ENCODE peak calls at places on chromosomes 2 and 18, in ten cellular contexts. I is body of pancreas, Z is heart left ventricle, X is right lobe of liver, F is HepG2, K is K562, A is IMR-90, Y is HCT116, G is GM12878, V is A549. T is an unnamed sample.
A peak's percentile ranks its signal among the peaks of the same experiment; 100 is the strongest.

GRCh38 chr18:79699653-79700052 is 20.1 kb downstream of the CTDP1 start:
- ATAC-seq in V (no peak), X (no peak), G (no peak), K (no peak), F (no peak), Z (no peak), Y (no peak), I (no peak), A (no peak), T (no peak)

GRCh38 chr2:10810175-10811161 is 2.1 kb downstream of the PDIA6 start:
- ATAC-seq in G (peak; percentile 63), V (no peak), K (no peak), X (no peak), I (no peak), F (no peak), Y (no peak), Z (no peak), A (no peak), T (no peak)

GRCh38 chr2:61172671-61173070 is 10.7 kb downstream of the C2orf74 start:
- ATAC-seq in G (no peak), V (no peak), Y (no peak), X (no peak), I (no peak), Z (no peak), F (no peak), K (no peak), A (no peak), T (no peak)

GRCh38 chr2:230347659-230348305 is 20.8 kb downstream of the SP140L start:
- ATAC-seq in I (no peak), V (no peak), G (peak; percentile 87), K (peak; percentile 43), X (peak; percentile 59), F (peak; percentile 55), A (no peak), Y (no peak), Z (no peak), T (no peak)

GRCh38 chr2:54551123-54551756 is 95.1 kb downstream of the SPTBN1 start:
- ATAC-seq in K (no peak), V (no peak), I (peak; percentile 74), A (no peak), X (peak; percentile 35), Y (no peak), F (peak; percentile 12), G (peak; percentile 58), Z (no peak), T (no peak)

GRCh38 chr2:43764086-43764710 is 9.6 kb upstream of the DYNC2LI1 start:
- ATAC-seq in I (no peak), Z (no peak), G (no peak), Y (no peak), F (no peak), K (no peak), X (no peak), A (peak; percentile 69), V (no peak), T (no peak)

GRCh38 chr2:150526827-150527226 is 39.4 kb upstream of the RND3 start:
- ATAC-seq in I (no peak), G (no peak), Y (peak; percentile 65), A (peak; percentile 67), X (no peak), K (no peak), Z (no peak), F (no peak), V (peak; percentile 89), T (no peak)

GRCh38 chr18:21441670-21442069 is 158.8 kb downstream of the ESCO1 start:
- ATAC-seq in Y (no peak), Z (no peak), X (no peak), I (no peak), F (no peak), V (no peak), A (no peak), K (no peak), G (no peak), T (no peak)

GRCh38 chr2:64749446-64749845 is 95.7 kb upstream of the SERTAD2 start:
- ATAC-seq in Z (no peak), G (no peak), V (no peak), K (no peak), Y (no peak), X (no peak), I (no peak), F (no peak), A (no peak), T (no peak)

GRCh38 chr2:234708091-234708683 is 211.3 kb upstream of the ARL4C start:
- ATAC-seq in A (no peak), Y (no peak), V (no peak), K (no peak), I (no peak), Z (no peak), G (no peak), X (no peak), F (no peak), T (peak; percentile 43)

GRCh38 chr2:68435605-68436004 is 31.5 kb downstream of the FBXO48 start:
- ATAC-seq in V (no peak), F (no peak), K (no peak), I (no peak), Z (no peak), G (no peak), A (peak; percentile 11), X (no peak), Y (no peak), T (peak; percentile 44)

GRCh38 chr2:27375513-27376099 is 4.9 kb downstream of the ZNF513 start:
- ATAC-seq in Z (no peak), G (no peak), I (no peak), A (no peak), K (no peak), Y (no peak), F (no peak), X (no peak), V (no peak), T (no peak)

GRCh38 chr2:27372937-27373336 is 2.5 kb downstream of the SNX17 start:
- ATAC-seq in G (no peak), V (no peak), F (no peak), K (no peak), Z (no peak), Y (no peak), X (no peak), A (no peak), I (no peak), T (no peak)

GRCh38 chr2:27369471-27370025 is 590 bp downstream of the EIF2B4 start:
- ATAC-seq in A (peak; percentile 45), Z (no peak), Y (peak; percentile 43), G (no peak), I (peak; percentile 19), K (peak; percentile 35), V (peak; percentile 67), F (peak; percentile 59), X (peak; percentile 55), T (peak; percentile 29)

GRCh38 chr2:27370816-27371620 is 602 bp downstream of the SNX17 start:
- ATAC-seq in F (peak; percentile 53), Z (peak; percentile 15), X (peak; percentile 46), G (peak; percentile 58), K (peak; percentile 66), I (peak; percentile 25), A (peak; percentile 42), V (peak; percentile 64), Y (peak; percentile 44), T (peak; percentile 26)

DNA sequence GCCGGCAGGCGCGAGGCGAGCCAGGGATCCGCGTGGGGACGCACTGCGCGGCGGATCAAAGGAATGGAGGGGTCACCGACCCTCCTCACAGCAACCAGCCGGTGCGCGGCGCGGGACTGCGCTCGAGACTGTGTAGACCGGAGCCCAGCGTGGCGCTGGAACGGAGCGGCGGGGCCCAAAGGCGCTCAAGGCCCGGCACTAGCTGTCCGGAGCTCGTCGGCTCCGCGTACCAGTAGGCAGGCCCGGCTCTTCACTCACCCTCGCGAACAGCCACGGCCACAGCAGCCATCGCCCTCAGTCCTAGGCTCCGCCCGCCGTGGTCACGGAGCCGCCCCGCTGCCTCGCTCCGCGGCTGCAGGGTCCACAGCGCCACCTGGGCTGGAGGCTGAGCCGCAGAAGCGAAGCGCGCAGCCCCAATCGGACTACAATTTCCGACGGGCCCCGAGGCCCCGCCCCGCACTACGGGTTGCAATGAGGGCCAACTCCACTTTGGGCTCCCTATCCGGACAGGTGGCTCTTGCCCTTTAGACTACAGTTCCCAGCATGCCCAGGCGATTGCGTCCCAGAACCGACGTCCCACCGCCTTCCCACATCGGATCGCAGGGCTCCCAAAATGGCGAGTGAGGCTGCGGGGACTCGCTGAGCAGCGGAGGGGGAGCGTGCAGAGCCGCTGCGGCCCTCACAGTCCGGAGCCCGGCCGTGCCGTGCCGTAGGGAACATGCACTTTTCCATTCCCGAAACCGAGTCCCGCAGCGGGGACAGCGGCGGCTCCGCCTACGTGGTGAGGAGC is at the start of the genes EIF2B4 and SNX17:
- ATAC-seq in G (peak; percentile 92), A (peak; percentile 94), Y (peak; percentile 94), V (peak; percentile 94), X (peak; percentile 93), F (peak; percentile 89), Z (peak; percentile 96), I (peak; percentile 97), K (peak; percentile 96), T (peak; percentile 97)
- TF ChIP-seq POLR2A in G (peak; percentile 95), A (peak; percentile 80), Y (peak; percentile 77), V (peak; percentile 90), X (peak; percentile 78), F (no peak), Z (peak; percentile 62), I (peak; percentile 90), K (peak; percentile 88), T (peak; percentile 70)

GRCh38 chr2:42063383-42064171 is 15.8 kb downstream of the PKDCC start:
- ATAC-seq in X (no peak), A (peak; percentile 54), V (peak; percentile 64), K (no peak), F (peak; percentile 6), G (no peak), Z (no peak), I (no peak), Y (no peak), T (no peak)
- TF ChIP-seq POLR2A in X (no peak), A (no peak), V (no peak), K (no peak), F (no peak), G (no peak), Z (no peak), I (no peak), Y (no peak), T (no peak)

GRCh38 chr18:34978953-34979608 is 62.1 kb upstream of the MAPRE2 start:
- ATAC-seq in A (peak; percentile 88), G (peak; percentile 42), Y (peak; percentile 79), X (peak; percentile 82), I (peak; percentile 90), V (peak; percentile 89), Z (peak; percentile 44), F (peak; percentile 84), K (peak; percentile 82), T (peak; percentile 90)
- TF ChIP-seq POLR2A in A (no peak), G (no peak), Y (no peak), X (peak; percentile 64), I (peak; percentile 43), V (no peak), Z (no peak), F (no peak), K (no peak), T (no peak)

GRCh38 chr2:201071305-201072200 is at the start of the genes HYCC2 and NDUFB3:
- ATAC-seq in X (peak; percentile 97), G (peak; percentile 97), Z (peak; percentile 99), F (peak; percentile 98), A (peak; percentile 98), I (peak; percentile 100), V (peak; percentile 100), K (peak; percentile 92), Y (peak; percentile 94), T (peak; percentile 100)
- TF ChIP-seq POLR2A in X (peak; percentile 64), G (peak; percentile 91), Z (peak; percentile 65), F (peak; percentile 71), A (peak; percentile 30), I (peak; percentile 82), V (peak; percentile 53), K (peak; percentile 84), Y (peak; percentile 77), T (peak; percentile 49)